ENCODE peak calls at places on chromosomes 4 and X, in nine cellular contexts. R is sigmoid colon, A is tibial nerve, L is transverse colon, W is HepG2, J is stomach, O is A549, Y is suprapubic skin, F is ovary. X is an unnamed sample. For H3K4me1, the result is how much of the 10 kb centered on the place peaks cover.

GRCh38 chrX:130171446-130172126 is at the start of gene RAB33A:
- DNase-seq in O (no peak), F (peak), Y (no peak), W (no peak), A (no peak), J (no peak), L (peak), R (peak), X (peak)

GRCh38 chr4:144845411-144845810 is 199.5 kb downstream of the HHIP start:
- DNase-seq in Y (no peak), O (no peak), L (no peak), J (no peak), R (no peak), F (no peak), A (no peak), W (no peak), X (peak)

GRCh38 chr4:109735566-109736454 is 5.9 kb upstream of the PLA2G12A start:
- DNase-seq in J (no peak), A (no peak), L (peak), O (no peak), W (no peak), R (no peak), F (no peak), Y (no peak), X (no peak)

GRCh38 chr4:55124337-55125076 is 888 bp downstream of the KDR start:
- DNase-seq in R (no peak), W (no peak), O (no peak), J (no peak), L (no peak), Y (no peak), F (no peak), A (no peak), X (no peak)

GRCh38 chr4:186765138-186765537 is 41.5 kb upstream of the FAT1 start:
- DNase-seq in J (no peak), R (no peak), W (peak), O (peak), A (peak), L (peak), F (no peak), Y (no peak), X (no peak)

GRCh38 chr4:182062936-182063335 is 180.3 kb upstream of the TENM3 start:
- DNase-seq in O (no peak), R (no peak), J (no peak), A (no peak), F (no peak), Y (no peak), L (no peak), W (no peak), X (no peak)

GRCh38 chr4:87304659-87305277 is 17.9 kb downstream of the HSD17B13 start:
- DNase-seq in O (peak), W (no peak), R (no peak), F (no peak), Y (no peak), L (no peak), A (no peak), J (no peak), X (no peak)

GRCh38 chr4:34196375-34196774 is 2047.9 kb downstream of the ARAP2 start:
- DNase-seq in O (no peak), J (no peak), A (no peak), W (no peak), F (no peak), Y (no peak), R (no peak), L (no peak), X (no peak)

GRCh38 chr4:7420661-7421040 is 14.1 kb downstream of the PSAPL1 start:
- DNase-seq in W (no peak), J (peak), O (no peak), R (peak), L (no peak), A (no peak), F (peak), Y (peak), X (peak)

GRCh38 chr4:6732441-6733357 is 16.7 kb downstream of the BLOC1S4 start:
- DNase-seq in W (peak), O (peak), A (peak), J (peak), F (peak), R (peak), L (peak), Y (peak), X (peak)

GRCh38 chr4:36128689-36129088 is 115.6 kb downstream of the ARAP2 start:
- DNase-seq in L (no peak), J (no peak), O (no peak), F (no peak), Y (no peak), R (no peak), A (no peak), W (no peak), X (no peak)

GRCh38 chrX:97529801-97530200 is 646.1 kb downstream of the RPA4 start:
- DNase-seq in R (no peak), J (no peak), F (no peak), W (no peak), A (no peak), O (no peak), L (no peak), Y (no peak), X (no peak)

GRCh38 chr4:184293552-184293951 is 75.9 kb upstream of the ENPP6 start:
- DNase-seq in W (peak), F (no peak), J (peak), Y (no peak), O (no peak), L (peak), A (no peak), R (no peak), X (no peak)

GRCh38 chrX:57119416-57119815 is 1.9 kb downstream of the SPIN2B start:
- DNase-seq in F (no peak), Y (no peak), O (no peak), A (no peak), J (no peak), R (no peak), L (no peak), W (no peak), X (no peak)

GRCh38 chr4:183906736-183907651 is 1.9 kb downstream of the STOX2 start:
- DNase-seq in R (peak), A (no peak), O (no peak), J (no peak), L (no peak), W (no peak), Y (no peak), F (peak), X (peak)

GRCh38 chr4:128862608-128863313 is 53.3 kb downstream of the JADE1 start:
- DNase-seq in J (no peak), L (no peak), Y (no peak), A (no peak), O (no peak), W (no peak), F (no peak), R (no peak), X (no peak)

GRCh38 chr4:99610605-99611172 is 36.1 kb downstream of the MTTP start:
- DNase-seq in J (no peak), W (no peak), F (no peak), Y (no peak), L (no peak), A (no peak), R (no peak), O (no peak), X (no peak)

GRCh38 chr4:33306131-33306530 is 2586.0 kb downstream of the PCDH7 start:
- DNase-seq in W (no peak), R (no peak), J (no peak), L (no peak), A (no peak), O (no peak), F (no peak), Y (no peak), X (no peak)

GRCh38 chr4:113555868-113556267 is 205.7 kb downstream of the CAMK2D start:
- DNase-seq in R (no peak), F (no peak), O (no peak), A (no peak), L (no peak), Y (no peak), W (no peak), J (no peak), X (peak)

GRCh38 chr4:116400480-116400879 is 684.9 kb downstream of the TRAM1L1 start:
- DNase-seq in L (no peak), W (no peak), R (no peak), Y (no peak), A (no peak), O (no peak), F (no peak), J (no peak), X (no peak)

GRCh38 chr4:96972920-96973319 is 1133.0 kb downstream of the PDHA2 start:
- DNase-seq in L (no peak), R (no peak), O (no peak), J (no peak), F (no peak), A (no peak), W (no peak), Y (no peak), X (no peak)

GRCh38 chr4:7429069-7429416 is 5.7 kb downstream of the PSAPL1 start:
- DNase-seq in J (peak), A (no peak), L (no peak), R (peak), O (no peak), F (peak), Y (peak), W (no peak), X (peak)

GRCh38 chr4:111506706-111507105 is 638.5 kb upstream of the FAM241A start:
- DNase-seq in R (no peak), F (no peak), O (no peak), L (no peak), A (no peak), J (no peak), W (no peak), Y (no peak), X (no peak)

GRCh38 chr4:184826315-184827266 is 823 bp upstream of the ACSL1 start:
- DNase-seq in L (peak), R (peak), J (peak), O (no peak), A (no peak), Y (no peak), W (no peak), F (peak), X (peak)

GRCh38 chr4:125739760-125740159 is 425.0 kb downstream of the FAT4 start:
- DNase-seq in O (no peak), A (no peak), J (no peak), L (no peak), R (no peak), Y (no peak), W (no peak), F (no peak), X (no peak)

GRCh38 chrX:43973249-43973672 is at the start of gene NDP:
- DNase-seq in Y (no peak), J (no peak), W (no peak), A (no peak), F (no peak), R (no peak), L (no peak), O (no peak), X (no peak)

GRCh38 chr4:12579172-12579571 is 905.0 kb downstream of the RAB28 start:
- DNase-seq in Y (no peak), A (no peak), R (no peak), F (no peak), L (no peak), O (no peak), J (no peak), W (no peak), X (no peak)

GRCh38 chr4:126568652-126569580 is 1063.8 kb upstream of the INTU start:
- DNase-seq in R (no peak), J (no peak), Y (no peak), L (no peak), O (no peak), W (no peak), F (no peak), A (no peak), X (no peak)

GRCh38 chr4:109005523-109005922 is 242.7 kb upstream of the ETNPPL start:
- DNase-seq in L (no peak), J (no peak), O (no peak), Y (no peak), F (no peak), W (no peak), R (no peak), A (no peak), X (no peak)

GRCh38 chrX:70437921-70438665 is 6.5 kb upstream of the DLG3 start:
- DNase-seq in Y (no peak), O (no peak), F (no peak), A (no peak), J (no peak), R (no peak), W (no peak), L (no peak), X (no peak)

GRCh38 chrX:22135994-22136684 is 104.0 kb downstream of the PHEX start:
- DNase-seq in L (no peak), R (no peak), J (no peak), A (peak), W (peak), Y (no peak), F (no peak), O (peak), X (no peak)

GRCh38 chrX:139691493-139691842 is 16.5 kb downstream of the MCF2 start:
- DNase-seq in Y (no peak), R (no peak), J (no peak), W (no peak), L (no peak), O (no peak), A (no peak), F (peak), X (peak)

GRCh38 chrX:48569958-48570357 is 4.3 kb upstream of the RBM3 start:
- DNase-seq in F (no peak), Y (no peak), A (no peak), L (no peak), O (no peak), J (no peak), W (no peak), R (no peak), X (no peak)

GRCh38 chr4:174084542-174084941 is 198.9 kb downstream of the FBXO8 start:
- DNase-seq in L (no peak), Y (no peak), R (no peak), W (no peak), A (no peak), O (no peak), J (no peak), F (no peak), X (no peak)

GRCh38 chr4:47785196-47785595 is 52.7 kb downstream of the CORIN start:
- DNase-seq in Y (no peak), A (no peak), R (no peak), J (no peak), O (no peak), L (no peak), F (no peak), W (no peak), X (no peak)

GRCh38 chr4:157664726-157665125 is 444.2 kb downstream of the GRIA2 start:
- DNase-seq in F (no peak), O (no peak), J (no peak), W (no peak), R (no peak), L (no peak), A (no peak), Y (no peak), X (no peak)

GRCh38 chr4:154559141-154559841 is 3.5 kb upstream of the FGB start:
- DNase-seq in Y (no peak), O (peak), A (no peak), W (peak), J (no peak), F (no peak), R (no peak), L (no peak), X (no peak)

GRCh38 chrX:24846551-24847170 is 152.9 kb downstream of the POLA1 start:
- DNase-seq in A (peak), Y (no peak), W (no peak), L (no peak), J (no peak), F (peak), O (no peak), R (no peak), X (no peak)

GRCh38 chr4:110780538-110780937 is 157.7 kb upstream of the PITX2 start:
- DNase-seq in A (no peak), J (no peak), Y (no peak), L (no peak), F (no peak), O (no peak), W (no peak), R (no peak), X (no peak)

GRCh38 chrX:109826954-109827708 is 94.1 kb upstream of the ACSL4 start:
- DNase-seq in Y (no peak), F (no peak), W (peak), L (no peak), R (no peak), O (peak), J (no peak), A (no peak), X (no peak)
- TF ChIP-seq EP300 in Y (no peak), F (no peak), W (no peak), L (no peak), R (no peak), O (no peak), J (no peak), A (no peak), X (no peak)

GRCh38 chr4:41160856-41161255 is 53.5 kb downstream of the APBB2 start:
- DNase-seq in L (no peak), Y (no peak), F (no peak), O (no peak), J (no peak), A (no peak), W (no peak), R (no peak), X (no peak)
- H3K4me1 ChIP-seq in L (under half), Y (under half), F (under half), O (under half), J (under half), A (under half), W (half or more), R (under half), X (under half)

GRCh38 chr4:118345813-118346212 is 7.0 kb downstream of the PRSS12 start:
- DNase-seq in A (no peak), J (no peak), R (no peak), O (no peak), L (no peak), Y (no peak), F (no peak), W (no peak), X (no peak)

GRCh38 chr4:118343501-118343900 is 9.3 kb downstream of the PRSS12 start:
- DNase-seq in J (no peak), W (no peak), A (no peak), L (no peak), O (no peak), Y (no peak), F (no peak), R (no peak), X (no peak)

GRCh38 chr4:118346495-118346894 is 6.3 kb downstream of the PRSS12 start:
- DNase-seq in L (peak), O (no peak), J (no peak), Y (no peak), F (no peak), R (no peak), W (no peak), A (no peak), X (no peak)

GRCh38 chr4:118348886-118349285 is 3.9 kb downstream of the PRSS12 start:
- DNase-seq in O (no peak), J (no peak), F (no peak), R (no peak), A (no peak), W (no peak), L (peak), Y (no peak), X (peak)

DNA sequence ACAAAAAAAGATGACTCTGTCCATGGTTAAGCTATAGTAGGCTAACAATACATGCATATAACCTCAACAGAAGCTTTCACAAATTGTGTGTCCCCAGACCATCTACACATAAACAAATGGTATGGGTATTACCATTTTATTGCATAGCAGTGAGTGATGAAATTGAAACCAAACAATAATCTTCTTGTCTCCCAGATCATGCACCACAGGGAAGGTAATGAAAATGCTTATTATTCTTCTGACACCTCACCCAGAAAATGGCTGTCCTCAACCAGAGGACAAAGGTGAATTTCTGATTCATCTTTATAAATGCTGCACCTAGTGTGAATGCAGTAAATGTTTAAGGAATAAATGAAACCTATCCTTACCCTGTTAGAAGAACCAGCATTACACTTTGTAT is 8.0 kb downstream of the PRSS12 start:
- DNase-seq in A (no peak), O (no peak), L (no peak), Y (no peak), W (no peak), F (no peak), J (no peak), R (no peak), X (no peak)
- H3K4me3 ChIP-seq in A (no peak), O (no peak), L (no peak), Y (no peak), W (no peak), F (no peak), J (no peak), R (no peak), X (no peak)

GRCh38 chr4:17780461-17781071 is 855 bp downstream of the FAM184B start:
- DNase-seq in L (no peak), R (no peak), A (no peak), W (no peak), F (no peak), O (no peak), J (peak), Y (no peak), X (no peak)
- TF ChIP-seq EP300 in L (no peak), R (no peak), A (no peak), W (no peak), F (no peak), O (no peak), J (no peak), Y (no peak), X (no peak)

DNA sequence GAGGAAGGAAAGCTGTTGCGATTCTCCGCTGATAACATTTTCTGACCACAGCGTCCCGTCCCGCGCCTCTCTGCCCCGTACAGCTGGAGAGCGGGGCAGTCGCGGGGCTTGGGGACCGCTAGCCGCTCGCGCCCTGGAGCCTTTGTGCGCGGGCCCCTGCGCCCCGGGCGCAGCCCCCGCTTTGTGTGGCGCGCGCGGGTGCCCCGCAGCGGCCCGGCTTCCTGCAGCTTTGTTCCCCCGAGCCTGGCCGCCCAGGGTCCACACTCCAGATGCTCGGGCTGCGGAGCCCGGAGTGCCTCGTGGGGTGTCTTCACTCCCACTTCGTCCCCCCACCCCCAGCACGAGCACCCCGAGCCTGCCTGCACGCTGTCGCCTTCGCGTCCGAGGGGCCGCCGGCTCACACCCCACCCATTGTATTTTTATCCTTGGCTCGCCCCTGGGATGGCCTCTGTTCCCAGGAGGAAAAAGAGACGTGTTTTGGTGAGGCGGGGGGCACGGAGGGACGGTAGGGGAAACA is 535 bp downstream of the TMEM131L start:
- DNase-seq in O (peak), L (no peak), A (no peak), R (no peak), J (no peak), Y (no peak), W (no peak), F (peak), X (no peak)
- H3K4me1 ChIP-seq in O (under half), L (under half), A (under half), R (under half), J (under half), Y (under half), W (under half), F (under half), X (under half)

GRCh38 chr4:39841894-39842293 is 135.8 kb downstream of the PDS5A start:
- DNase-seq in R (no peak), W (peak), O (no peak), Y (no peak), J (no peak), L (no peak), A (no peak), F (no peak), X (no peak)

GRCh38 chr4:39834269-39834668 is 136.3 kb downstream of the UBE2K start:
- DNase-seq in A (no peak), O (no peak), W (no peak), F (no peak), J (no peak), Y (no peak), L (no peak), R (no peak), X (no peak)

DNA sequence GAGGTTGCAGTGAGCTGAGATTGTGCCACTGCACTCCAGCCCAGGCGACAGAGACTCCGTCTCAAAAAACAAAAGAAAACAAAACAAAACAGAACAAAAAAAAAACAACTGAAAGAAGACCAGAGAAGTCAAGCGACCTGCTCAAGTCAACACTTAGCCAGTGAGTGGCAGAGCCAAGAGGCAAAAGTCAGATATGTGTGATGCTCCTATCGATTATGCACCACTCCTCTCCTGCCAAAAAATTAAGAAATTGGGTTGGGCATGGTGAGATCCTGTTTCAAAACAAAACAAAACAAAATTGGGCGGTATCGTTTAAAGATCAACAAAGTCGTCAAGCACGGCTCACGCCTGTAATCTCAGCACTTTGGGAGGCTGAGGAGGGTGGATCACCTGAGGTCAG is 137.7 kb downstream of the PDS5A start:
- DNase-seq in J (no peak), O (no peak), Y (no peak), L (no peak), A (no peak), R (no peak), F (no peak), W (no peak), X (no peak)
- H3K4me3 ChIP-seq in J (no peak), O (no peak), Y (no peak), L (no peak), A (no peak), R (no peak), F (no peak), W (no peak), X (no peak)

GRCh38 chr4:107035711-107036601 is at the start of gene DKK2:
- DNase-seq in L (peak), F (peak), O (no peak), J (no peak), W (no peak), A (peak), R (peak), Y (peak), X (peak)
- TF ChIP-seq EP300 in L (no peak), F (no peak), O (no peak), J (no peak), W (no peak), A (peak), R (no peak), Y (no peak), X (no peak)

X was measured in upper lobe of left lung.